ENCODE peak calls at places on chromosomes 16 and 17, in five cellular contexts. One of them, this sample, is unnamed.

GRCh38 chr17:42340691-42341127 is 47.5 kb downstream of the STAT3 start:
- DNase-seq in neural progenitor cell: no peak
- DNase-seq in CD8-positive, alpha-beta T cell: no peak
- DNase-seq in suprapubic skin: no peak
- DNase-seq in tibial artery: no peak
- DNase-seq in this sample: no peak

GRCh38 chr17:71639865-71640264 is 481.0 kb upstream of the SOX9 start:
- DNase-seq in neural progenitor cell: no peak
- DNase-seq in CD8-positive, alpha-beta T cell: no peak
- DNase-seq in suprapubic skin: no peak
- DNase-seq in tibial artery: no peak
- DNase-seq in this sample: no peak

GRCh38 chr17:11290814-11291213 is 49.8 kb downstream of the SHISA6 start:
- DNase-seq in neural progenitor cell: no peak
- DNase-seq in CD8-positive, alpha-beta T cell: no peak
- DNase-seq in suprapubic skin: no peak
- DNase-seq in tibial artery: no peak
- DNase-seq in this sample: no peak

GRCh38 chr17:73293031-73293430 is 18.8 kb downstream of the CDC42EP4 start:
- DNase-seq in neural progenitor cell: no peak
- DNase-seq in CD8-positive, alpha-beta T cell: no peak
- DNase-seq in suprapubic skin: no peak
- DNase-seq in tibial artery: no peak
- DNase-seq in this sample: no peak

GRCh38 chr16:58652741-58653140 is 23.1 kb upstream of the CNOT1 start:
- DNase-seq in neural progenitor cell: peak; percentile 56
- DNase-seq in CD8-positive, alpha-beta T cell: no peak
- DNase-seq in suprapubic skin: no peak
- DNase-seq in tibial artery: no peak
- DNase-seq in this sample: no peak

GRCh38 chr17:5122586-5123342 is 6.9 kb downstream of the USP6 start:
- DNase-seq in neural progenitor cell: peak; percentile 58
- DNase-seq in CD8-positive, alpha-beta T cell: no peak
- DNase-seq in suprapubic skin: peak; percentile 65
- DNase-seq in tibial artery: peak; percentile 18
- DNase-seq in this sample: no peak

GRCh38 chr16:20104563-20105183 is 31.0 kb upstream of the GPR139 start:
- DNase-seq in neural progenitor cell: no peak
- DNase-seq in CD8-positive, alpha-beta T cell: no peak
- DNase-seq in suprapubic skin: no peak
- DNase-seq in tibial artery: no peak
- DNase-seq in this sample: no peak

GRCh38 chr17:10738516-10739258 is 8.9 kb upstream of the TMEM220 start:
- DNase-seq in neural progenitor cell: no peak
- DNase-seq in CD8-positive, alpha-beta T cell: no peak
- DNase-seq in suprapubic skin: no peak
- DNase-seq in tibial artery: no peak
- DNase-seq in this sample: no peak

GRCh38 chr17:50986989-50987660 is 121.0 kb upstream of the TOB1 start:
- DNase-seq in neural progenitor cell: no peak
- DNase-seq in CD8-positive, alpha-beta T cell: no peak
- DNase-seq in suprapubic skin: no peak
- DNase-seq in tibial artery: no peak
- DNase-seq in this sample: no peak

GRCh38 chr17:9018731-9019130 is 2.6 kb upstream of the NTN1 start:
- DNase-seq in neural progenitor cell: no peak
- DNase-seq in CD8-positive, alpha-beta T cell: no peak
- DNase-seq in suprapubic skin: no peak
- DNase-seq in tibial artery: no peak
- DNase-seq in this sample: no peak

GRCh38 chr17:273994-274832 is 78.4 kb downstream of the RPH3AL start:
- DNase-seq in neural progenitor cell: no peak
- DNase-seq in CD8-positive, alpha-beta T cell: no peak
- DNase-seq in suprapubic skin: peak; percentile 49
- DNase-seq in tibial artery: no peak
- DNase-seq in this sample: no peak

GRCh38 chr17:48162946-48163506 is 55.5 kb downstream of the SNX11 start:
- DNase-seq in neural progenitor cell: no peak
- DNase-seq in CD8-positive, alpha-beta T cell: no peak
- DNase-seq in suprapubic skin: no peak
- DNase-seq in tibial artery: no peak
- DNase-seq in this sample: no peak

GRCh38 chr17:11514565-11514964 is 83.7 kb upstream of the DNAH9 start:
- DNase-seq in neural progenitor cell: no peak
- DNase-seq in CD8-positive, alpha-beta T cell: no peak
- DNase-seq in suprapubic skin: no peak
- DNase-seq in tibial artery: no peak
- DNase-seq in this sample: no peak

GRCh38 chr17:30336369-30337171 is 2.7 kb upstream of the TMIGD1 start:
- DNase-seq in neural progenitor cell: peak; percentile 67
- DNase-seq in CD8-positive, alpha-beta T cell: no peak
- DNase-seq in suprapubic skin: no peak
- DNase-seq in tibial artery: no peak
- DNase-seq in this sample: peak; percentile 48

GRCh38 chr17:73952498-73953205 is 250.8 kb upstream of the RPL38 start:
- DNase-seq in neural progenitor cell: peak; percentile 81
- DNase-seq in CD8-positive, alpha-beta T cell: no peak
- DNase-seq in suprapubic skin: no peak
- DNase-seq in tibial artery: no peak
- DNase-seq in this sample: no peak

GRCh38 chr17:72342582-72343527 is 222.0 kb downstream of the SOX9 start:
- DNase-seq in neural progenitor cell: no peak
- DNase-seq in CD8-positive, alpha-beta T cell: no peak
- DNase-seq in suprapubic skin: no peak
- DNase-seq in tibial artery: no peak
- DNase-seq in this sample: no peak

GRCh38 chr17:37024181-37024637 is 75.5 kb downstream of the AATF start:
- DNase-seq in neural progenitor cell: peak; percentile 52
- DNase-seq in CD8-positive, alpha-beta T cell: no peak
- DNase-seq in suprapubic skin: no peak
- DNase-seq in tibial artery: no peak
- DNase-seq in this sample: no peak

GRCh38 chr17:45277216-45277849 is 15.4 kb upstream of the SPATA32 start:
- DNase-seq in neural progenitor cell: peak; percentile 94
- DNase-seq in CD8-positive, alpha-beta T cell: peak; percentile 78
- DNase-seq in suprapubic skin: peak; percentile 95
- DNase-seq in tibial artery: peak; percentile 95
- DNase-seq in this sample: peak; percentile 85

GRCh38 chr17:40284085-40284713 is 3.5 kb upstream of the CDC6 start:
- DNase-seq in neural progenitor cell: no peak
- DNase-seq in CD8-positive, alpha-beta T cell: no peak
- DNase-seq in suprapubic skin: no peak
- DNase-seq in tibial artery: no peak
- DNase-seq in this sample: no peak

GRCh38 chr16:81523387-81524115 is 78.9 kb downstream of the CMIP start:
- DNase-seq in neural progenitor cell: no peak
- DNase-seq in CD8-positive, alpha-beta T cell: no peak
- DNase-seq in suprapubic skin: peak; percentile 87
- DNase-seq in tibial artery: no peak
- DNase-seq in this sample: peak; percentile 66

GRCh38 chr17:72387487-72387886 is 266.7 kb downstream of the SOX9 start:
- DNase-seq in neural progenitor cell: no peak
- DNase-seq in CD8-positive, alpha-beta T cell: no peak
- DNase-seq in suprapubic skin: no peak
- DNase-seq in tibial artery: no peak
- DNase-seq in this sample: no peak

GRCh38 chr16:24378999-24379398 is 122.9 kb downstream of the CACNG3 start:
- DNase-seq in neural progenitor cell: no peak
- DNase-seq in CD8-positive, alpha-beta T cell: no peak
- DNase-seq in suprapubic skin: no peak
- DNase-seq in tibial artery: no peak
- DNase-seq in this sample: no peak

GRCh38 chr16:35636831-35637230 is 2177.4 kb downstream of the TP53TG3F start:
- DNase-seq in neural progenitor cell: no peak
- DNase-seq in CD8-positive, alpha-beta T cell: no peak
- DNase-seq in suprapubic skin: no peak
- DNase-seq in tibial artery: no peak
- DNase-seq in this sample: no peak

GRCh38 chr16:35626051-35626450 is 2166.6 kb downstream of the TP53TG3F start:
- DNase-seq in neural progenitor cell: no peak
- DNase-seq in CD8-positive, alpha-beta T cell: no peak
- DNase-seq in suprapubic skin: no peak
- DNase-seq in tibial artery: no peak
- DNase-seq in this sample: no peak

GRCh38 chr16:35629001-35629400 is 2169.6 kb downstream of the TP53TG3F start:
- DNase-seq in neural progenitor cell: no peak
- DNase-seq in CD8-positive, alpha-beta T cell: no peak
- DNase-seq in suprapubic skin: no peak
- DNase-seq in tibial artery: no peak
- DNase-seq in this sample: no peak

GRCh38 chr16:35631261-35631945 is 2172.0 kb downstream of the TP53TG3F start:
- DNase-seq in neural progenitor cell: no peak
- DNase-seq in CD8-positive, alpha-beta T cell: no peak
- DNase-seq in suprapubic skin: no peak
- DNase-seq in tibial artery: no peak
- DNase-seq in this sample: no peak
- H3K9me3 ChIP-seq in neural progenitor cell: peaks cover 36% of the 10 kb centered on the region
- H3K9me3 ChIP-seq in CD8-positive, alpha-beta T cell: no peaks in the 10 kb centered on the region
- H3K9me3 ChIP-seq in suprapubic skin: no peaks in the 10 kb centered on the region
- H3K9me3 ChIP-seq in tibial artery: no peaks in the 10 kb centered on the region
- H3K9me3 ChIP-seq in this sample: no peaks in the 10 kb centered on the region

GRCh38 chr16:89562027-89562599 is 1.6 kb downstream of the RPL13 start:
- DNase-seq in neural progenitor cell: no peak
- DNase-seq in CD8-positive, alpha-beta T cell: no peak
- DNase-seq in suprapubic skin: no peak
- DNase-seq in tibial artery: no peak
- DNase-seq in this sample: no peak

GRCh38 chr16:89564476-89565255 is 4.2 kb downstream of the RPL13 start:
- DNase-seq in neural progenitor cell: peak; percentile 63
- DNase-seq in CD8-positive, alpha-beta T cell: no peak
- DNase-seq in suprapubic skin: no peak
- DNase-seq in tibial artery: no peak
- DNase-seq in this sample: no peak

GRCh38 chr16:89562939-89563338 is 2.5 kb downstream of the RPL13 start:
- DNase-seq in neural progenitor cell: no peak
- DNase-seq in CD8-positive, alpha-beta T cell: no peak
- DNase-seq in suprapubic skin: no peak
- DNase-seq in tibial artery: no peak
- DNase-seq in this sample: no peak

GRCh38 chr16:89565256-89565505 is 4.7 kb downstream of the RPL13 start:
- DNase-seq in neural progenitor cell: no peak
- DNase-seq in CD8-positive, alpha-beta T cell: no peak
- DNase-seq in suprapubic skin: no peak
- DNase-seq in tibial artery: no peak
- DNase-seq in this sample: no peak

DNA sequence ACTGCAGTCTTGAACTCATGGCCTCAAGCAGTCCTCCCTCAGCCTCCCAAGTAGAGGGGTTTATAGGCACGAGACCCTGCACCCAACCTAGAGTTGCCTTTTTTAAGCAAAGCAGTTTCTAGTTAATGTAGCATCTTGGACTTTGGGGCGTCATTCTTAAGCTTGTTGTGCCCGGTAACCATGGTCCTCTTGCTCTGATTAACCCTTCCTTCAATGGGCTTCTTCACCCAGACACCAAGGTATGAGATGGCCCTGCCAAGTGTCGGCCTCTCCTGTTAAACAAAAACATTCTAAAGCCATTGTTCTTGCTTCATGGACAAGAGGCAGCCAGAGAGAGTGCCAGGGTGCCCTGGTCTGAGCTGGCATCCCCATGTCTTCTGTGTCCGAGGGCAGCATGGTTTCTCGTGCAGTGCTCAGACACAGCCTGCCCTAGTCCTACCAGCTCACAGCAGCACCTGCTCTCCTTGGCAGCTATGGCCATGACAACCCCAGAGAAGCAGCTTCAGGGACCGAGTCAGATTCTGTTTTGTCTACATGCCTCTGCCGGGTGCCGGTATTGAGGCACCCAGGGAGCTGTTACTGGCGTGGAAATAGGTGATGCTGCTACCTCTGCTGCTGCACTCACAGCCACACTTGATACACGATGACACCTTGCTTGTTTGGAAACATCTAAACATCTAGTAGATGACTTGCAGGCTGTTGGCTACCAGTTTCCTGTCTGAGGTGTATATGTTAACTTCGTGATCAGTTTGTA is 3.3 kb downstream of the RPL13 start:
- DNase-seq in neural progenitor cell: no peak
- DNase-seq in CD8-positive, alpha-beta T cell: no peak
- DNase-seq in suprapubic skin: no peak
- DNase-seq in tibial artery: no peak
- DNase-seq in this sample: no peak
- H3K4me3 ChIP-seq in neural progenitor cell: no peak overlapping the region
- H3K4me3 ChIP-seq in CD8-positive, alpha-beta T cell: no peak overlapping the region
- H3K4me3 ChIP-seq in suprapubic skin: no peak overlapping the region
- H3K4me3 ChIP-seq in tibial artery: no peak overlapping the region
- H3K4me3 ChIP-seq in this sample: no peak overlapping the region

GRCh38 chr16:62391940-62392339 is 355.7 kb upstream of the CDH8 start:
- DNase-seq in neural progenitor cell: no peak
- DNase-seq in CD8-positive, alpha-beta T cell: no peak
- DNase-seq in suprapubic skin: no peak
- DNase-seq in tibial artery: no peak
- DNase-seq in this sample: no peak
- H3K9me3 ChIP-seq in neural progenitor cell: no peaks in the 10 kb centered on the region
- H3K9me3 ChIP-seq in CD8-positive, alpha-beta T cell: no peaks in the 10 kb centered on the region
- H3K9me3 ChIP-seq in suprapubic skin: no peaks in the 10 kb centered on the region
- H3K9me3 ChIP-seq in tibial artery: no peaks in the 10 kb centered on the region
- H3K9me3 ChIP-seq in this sample: no peaks in the 10 kb centered on the region

GRCh38 chr17:56978441-56979090 is 635 bp downstream of the SCPEP1 start:
- DNase-seq in neural progenitor cell: no peak
- DNase-seq in CD8-positive, alpha-beta T cell: no peak
- DNase-seq in suprapubic skin: no peak
- DNase-seq in tibial artery: no peak
- DNase-seq in this sample: no peak

GRCh38 chr17:56979091-56979480 is 1.2 kb downstream of the SCPEP1 start:
- DNase-seq in neural progenitor cell: peak; percentile 53
- DNase-seq in CD8-positive, alpha-beta T cell: no peak
- DNase-seq in suprapubic skin: no peak
- DNase-seq in tibial artery: no peak
- DNase-seq in this sample: no peak

GRCh38 chr17:56977673-56978395 is at the start of gene SCPEP1:
- DNase-seq in neural progenitor cell: peak; percentile 95
- DNase-seq in CD8-positive, alpha-beta T cell: peak; percentile 67
- DNase-seq in suprapubic skin: peak; percentile 90
- DNase-seq in tibial artery: peak; percentile 86
- DNase-seq in this sample: peak; percentile 90

GRCh38 chr17:56975656-56976055 is 2.3 kb upstream of the SCPEP1 start:
- DNase-seq in neural progenitor cell: no peak
- DNase-seq in CD8-positive, alpha-beta T cell: no peak
- DNase-seq in suprapubic skin: no peak
- DNase-seq in tibial artery: no peak
- DNase-seq in this sample: no peak

GRCh38 chr17:56976941-56977570 is 875 bp upstream of the SCPEP1 start:
- DNase-seq in neural progenitor cell: no peak
- DNase-seq in CD8-positive, alpha-beta T cell: no peak
- DNase-seq in suprapubic skin: no peak
- DNase-seq in tibial artery: no peak
- DNase-seq in this sample: no peak
- H3K4me3 ChIP-seq in neural progenitor cell: peak overlapping the region; percentile 53
- H3K4me3 ChIP-seq in CD8-positive, alpha-beta T cell: peak overlapping the region; percentile 29
- H3K4me3 ChIP-seq in suprapubic skin: peak overlapping the region; percentile 61
- H3K4me3 ChIP-seq in tibial artery: peak overlapping the region; percentile 58
- H3K4me3 ChIP-seq in this sample: no peak overlapping the region

GRCh38 chr17:82948081-82948511 is 108.3 kb upstream of the ZNF750 start:
- DNase-seq in neural progenitor cell: no peak
- DNase-seq in CD8-positive, alpha-beta T cell: no peak
- DNase-seq in suprapubic skin: peak; percentile 50
- DNase-seq in tibial artery: no peak
- DNase-seq in this sample: no peak
- H3K9me3 ChIP-seq in neural progenitor cell: peaks cover 33% of the 10 kb centered on the region
- H3K9me3 ChIP-seq in CD8-positive, alpha-beta T cell: peaks cover 13% of the 10 kb centered on the region
- H3K9me3 ChIP-seq in suprapubic skin: peaks cover 15% of the 10 kb centered on the region
- H3K9me3 ChIP-seq in tibial artery: peaks cover 41% of the 10 kb centered on the region
- H3K9me3 ChIP-seq in this sample: peaks cover 13% of the 10 kb centered on the region